ENCODE peak calls at places on chromosomes 5 and 9, in four cellular contexts. P is CD4-positive, alpha-beta T cell; V is WTC11; H is hepatocyte. B is an unnamed sample.

GRCh38 chr5:14668247-14668646 is 3.7 kb downstream of the OTULIN start:
- DNase-seq in P (no peak), V (no peak), H (no peak), B (no peak)

GRCh38 chr9:121851641-121852091 is 200.2 kb downstream of the DAB2IP start:
- DNase-seq in P (no peak), V (no peak), H (no peak), B (no peak)

GRCh38 chr5:137604348-137605095 is 105.4 kb upstream of the SPOCK1 start:
- DNase-seq in P (no peak), V (no peak), H (peak; percentile 69), B (no peak)

GRCh38 chr9:114117996-114118830 is 19.1 kb upstream of the KIF12 start:
- DNase-seq in P (no peak), V (no peak), H (peak; percentile 48), B (peak; percentile 85)

GRCh38 chr9:132182609-132183073 is 20.8 kb downstream of the NTNG2 start:
- DNase-seq in P (no peak), V (no peak), H (no peak), B (no peak)

GRCh38 chr9:21569721-21570120 is 87.6 kb upstream of the IFNE start:
- DNase-seq in P (no peak), V (no peak), H (no peak), B (no peak)

GRCh38 chr9:124574944-124575343 is 67.7 kb upstream of the NR5A1 start:
- DNase-seq in P (no peak), V (no peak), H (peak; percentile 66), B (no peak)

GRCh38 chr5:10352404-10353240 is 873 bp upstream of the MARCHF6 start:
- DNase-seq in P (no peak), V (no peak), H (peak; percentile 33), B (no peak)

GRCh38 chr9:70563437-70564204 is 149.2 kb upstream of the KLF9 start:
- DNase-seq in P (peak; percentile 41), V (no peak), H (no peak), B (no peak)

GRCh38 chr9:99244300-99245260 is 22.5 kb downstream of the SEC61B start:
- DNase-seq in P (no peak), V (no peak), H (no peak), B (no peak)

GRCh38 chr5:29077451-29077850 is 2039.1 kb upstream of the CDH9 start:
- DNase-seq in P (no peak), V (no peak), H (no peak), B (no peak)

GRCh38 chr5:55303238-55303690 is 4.2 kb downstream of the DHX29 start:
- DNase-seq in P (no peak), V (no peak), H (no peak), B (no peak)

GRCh38 chr9:114914139-114914538 is 16.3 kb downstream of the TNFSF8 start:
- DNase-seq in P (no peak), V (no peak), H (no peak), B (no peak)

GRCh38 chr5:161513952-161514351 is 32.6 kb downstream of the GABRB2 start:
- DNase-seq in P (no peak), V (no peak), H (no peak), B (no peak)

GRCh38 chr5:171989946-171990712 is 16.3 kb downstream of the FBXW11 start:
- DNase-seq in P (no peak), V (no peak), H (no peak), B (no peak)

GRCh38 chr5:142587354-142587965 is 98.4 kb downstream of the FGF1 start:
- DNase-seq in P (no peak), V (peak; percentile 53), H (peak; percentile 61), B (no peak)

GRCh38 chr9:122001491-122002201 is 91.5 kb downstream of the TTLL11 start:
- DNase-seq in P (no peak), V (no peak), H (no peak), B (no peak)

GRCh38 chr9:73269430-73270101 is 117.9 kb downstream of the ANXA1 start:
- DNase-seq in P (no peak), V (no peak), H (peak; percentile 53), B (no peak)

GRCh38 chr5:146877178-146877681 is 1.3 kb downstream of the PPP2R2B start:
- DNase-seq in P (no peak), V (no peak), H (no peak), B (no peak)

GRCh38 chr5:89535421-89535820 is 652.4 kb upstream of the MEF2C start:
- DNase-seq in P (no peak), V (no peak), H (no peak), B (no peak)

GRCh38 chr5:43172779-43173178 is 19.2 kb upstream of the NIM1K start:
- DNase-seq in P (no peak), V (no peak), H (no peak), B (no peak)

GRCh38 chr5:130099001-130099400 is 194.7 kb downstream of the CHSY3 start:
- DNase-seq in P (no peak), V (no peak), H (no peak), B (no peak)

GRCh38 chr5:151068571-151069197 is 12.2 kb downstream of the TNIP1 start:
- DNase-seq in P (no peak), V (no peak), H (no peak), B (no peak)

GRCh38 chr9:72041775-72042194 is 18.6 kb downstream of the C9orf57 start:
- DNase-seq in P (no peak), V (no peak), H (peak; percentile 83), B (peak; percentile 90)

GRCh38 chr9:114484854-114485443 is 20.3 kb downstream of the WHRN start:
- DNase-seq in P (no peak), V (no peak), H (no peak), B (no peak)

GRCh38 chr9:133518193-133518592 is 6.6 kb downstream of the MYMK start:
- DNase-seq in P (no peak), V (no peak), H (no peak), B (no peak)

GRCh38 chr9:92147030-92147853 is 32.0 kb upstream of the SPTLC1 start:
- DNase-seq in P (no peak), V (no peak), H (peak; percentile 69), B (peak; percentile 77)

GRCh38 chr5:95084757-95085156 is 200.1 kb downstream of the MCTP1 start:
- DNase-seq in P (no peak), V (no peak), H (no peak), B (no peak)

GRCh38 chr5:163649522-163649921 is 144.1 kb downstream of the MAT2B start:
- DNase-seq in P (no peak), V (no peak), H (no peak), B (no peak)

GRCh38 chr5:76426391-76426802 is 23.3 kb downstream of the IQGAP2 start:
- DNase-seq in P (no peak), V (peak; percentile 17), H (no peak), B (no peak)

GRCh38 chr9:127187231-127187956 is 65.0 kb upstream of the ANGPTL2 start:
- DNase-seq in P (no peak), V (no peak), H (peak; percentile 88), B (peak; percentile 76)

GRCh38 chr9:136628287-136628686 is 34.4 kb upstream of the EGFL7 start:
- DNase-seq in P (no peak), V (no peak), H (no peak), B (peak; percentile 72)

GRCh38 chr5:11494340-11494739 is 409.9 kb downstream of the CTNND2 start:
- DNase-seq in P (no peak), V (no peak), H (no peak), B (no peak)
- TF ChIP-seq CTCF in P (no peak), V (no peak), H (peak; percentile 66), B (peak; percentile 27)

GRCh38 chr5:159104058-159104651 is 4.4 kb upstream of the EBF1 start:
- DNase-seq in P (no peak), V (peak; percentile 68), H (peak; percentile 64), B (peak; percentile 64)
- TF ChIP-seq CTCF in P (no peak), V (no peak), H (peak; percentile 54), B (no peak)

DNA sequence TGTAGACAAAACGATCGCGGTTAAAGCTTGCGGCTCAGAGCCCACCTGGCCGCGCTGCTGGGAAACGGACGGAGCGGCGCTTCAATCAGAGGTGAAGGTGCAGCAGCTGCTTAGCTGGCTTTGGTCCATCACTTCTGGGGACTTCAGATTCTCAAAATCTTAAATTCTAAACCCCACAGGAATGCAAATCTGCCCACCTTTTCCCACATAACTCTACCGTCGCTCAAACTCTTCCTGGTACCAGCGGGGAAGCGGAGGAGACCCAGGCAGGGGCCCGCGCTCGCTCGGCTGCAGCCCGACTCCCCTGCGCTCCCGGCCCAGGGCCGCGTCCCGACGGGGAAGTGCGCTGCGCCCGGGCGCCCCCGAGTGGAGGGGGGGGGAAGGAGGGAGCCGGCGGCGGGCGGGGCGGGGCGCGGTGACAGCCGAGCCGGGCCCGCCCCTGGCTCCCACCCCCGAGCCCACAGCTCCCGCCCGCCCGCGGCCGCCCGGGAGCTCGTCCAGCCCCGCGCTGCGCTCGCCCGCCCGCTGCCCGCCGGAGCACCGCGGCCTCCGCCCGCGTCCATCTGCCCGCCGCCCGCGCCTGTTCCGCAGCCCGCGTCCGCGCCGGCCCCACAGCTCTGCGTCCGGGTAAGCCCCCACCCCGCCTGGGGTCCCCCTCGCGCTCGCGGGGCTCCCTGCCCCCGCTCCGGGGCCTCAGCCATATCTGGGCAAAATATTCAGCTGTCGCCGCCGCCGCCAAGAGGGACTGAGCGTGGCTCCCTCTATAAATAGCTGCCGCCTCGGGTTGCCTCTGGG is at the start of gene TMOD1:
- DNase-seq in P (no peak), V (peak; percentile 73), H (peak; percentile 76), B (peak; percentile 82)
- TF ChIP-seq CTCF in P (no peak), V (no peak), H (peak; percentile 19), B (no peak)

DNA sequence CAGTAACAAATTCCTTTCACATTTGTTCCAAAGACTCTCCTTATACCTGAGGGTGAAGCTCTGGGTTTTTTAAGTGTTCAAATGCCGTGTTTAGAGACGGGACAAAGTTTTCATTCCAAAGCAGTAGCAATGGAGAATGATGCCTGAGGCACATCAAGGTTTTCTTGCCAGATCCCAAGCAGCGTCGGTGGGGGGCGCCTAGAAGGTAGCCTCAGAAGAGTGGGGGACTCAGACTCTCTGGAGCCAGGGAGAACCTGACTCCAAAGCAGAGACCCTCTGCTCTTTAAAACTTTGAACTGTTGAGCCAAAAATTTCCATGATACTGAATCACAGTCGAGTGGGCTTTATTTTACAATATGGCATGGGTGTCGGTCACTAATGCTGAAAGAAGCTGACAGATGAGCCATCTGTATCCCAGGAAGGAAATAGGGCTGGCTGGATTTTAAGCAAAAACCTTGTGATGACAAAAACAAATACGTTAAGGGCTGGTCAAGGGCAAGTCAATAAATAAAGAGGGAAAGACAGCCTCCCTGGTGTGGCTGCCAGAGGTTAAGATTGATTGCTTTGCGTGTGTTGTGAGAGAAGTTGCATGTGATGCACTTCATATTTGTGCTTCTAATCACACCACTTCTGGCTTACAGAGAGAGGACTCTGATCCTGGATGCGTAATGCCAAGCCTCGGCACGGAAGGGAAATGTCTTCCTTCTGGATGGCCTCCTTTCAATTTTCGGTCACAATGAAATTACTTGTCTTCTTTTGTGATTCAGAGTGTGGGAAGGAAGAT is 161.1 kb upstream of the EFNA5 start:
- DNase-seq in P (no peak), V (no peak), H (peak; percentile 38), B (no peak)
- TF ChIP-seq CTCF in P (no peak), V (no peak), H (no peak), B (no peak)

GRCh38 chr9:76219555-76220151 is 174.6 kb downstream of the RFK start:
- DNase-seq in P (no peak), V (no peak), H (no peak), B (no peak)
- TF ChIP-seq CTCF in P (no peak), V (peak; percentile 25), H (no peak), B (no peak)